ENCODE peak calls at places on chromosomes 12 and 14, in four cellular contexts. One of them, this sample, is unnamed.

GRCh38 chr12:119681953-119682352 is 14.0 kb downstream of the PRKAB1 start:
- DNase-seq in stimulated activated CD4-positive, alpha-beta T cell treated with anti-CD3 and anti-CD28 coated beads, Interleukin-12 subunit alpha, Interleukin-12 subunit beta, amount 100 ng/mL, for 24 hours: no peak
- DNase-seq in neural crest cell: no peak
- DNase-seq in Daoy: no peak
- DNase-seq in this sample: no peak

GRCh38 chr12:46964496-46965098 is 114.8 kb upstream of the PCED1B start:
- DNase-seq in stimulated activated CD4-positive, alpha-beta T cell treated with anti-CD3 and anti-CD28 coated beads, Interleukin-12 subunit alpha, Interleukin-12 subunit beta, amount 100 ng/mL, for 24 hours: no peak
- DNase-seq in neural crest cell: no peak
- DNase-seq in Daoy: peak; percentile 67
- DNase-seq in this sample: peak; percentile 81

GRCh38 chr14:33799705-33800269 is 151.1 kb downstream of the EGLN3 start:
- DNase-seq in stimulated activated CD4-positive, alpha-beta T cell treated with anti-CD3 and anti-CD28 coated beads, Interleukin-12 subunit alpha, Interleukin-12 subunit beta, amount 100 ng/mL, for 24 hours: no peak
- DNase-seq in neural crest cell: no peak
- DNase-seq in Daoy: no peak
- DNase-seq in this sample: no peak

GRCh38 chr12:19230896-19231295 is 101.4 kb downstream of the PLEKHA5 start:
- DNase-seq in stimulated activated CD4-positive, alpha-beta T cell treated with anti-CD3 and anti-CD28 coated beads, Interleukin-12 subunit alpha, Interleukin-12 subunit beta, amount 100 ng/mL, for 24 hours: no peak
- DNase-seq in neural crest cell: no peak
- DNase-seq in Daoy: no peak
- DNase-seq in this sample: no peak

GRCh38 chr14:70716483-70716882 is 74.8 kb downstream of the TTC9 start:
- DNase-seq in stimulated activated CD4-positive, alpha-beta T cell treated with anti-CD3 and anti-CD28 coated beads, Interleukin-12 subunit alpha, Interleukin-12 subunit beta, amount 100 ng/mL, for 24 hours: no peak
- DNase-seq in neural crest cell: no peak
- DNase-seq in Daoy: no peak
- DNase-seq in this sample: no peak

GRCh38 chr14:45610303-45610702 is 357.3 kb upstream of the MIS18BP1 start:
- DNase-seq in stimulated activated CD4-positive, alpha-beta T cell treated with anti-CD3 and anti-CD28 coated beads, Interleukin-12 subunit alpha, Interleukin-12 subunit beta, amount 100 ng/mL, for 24 hours: no peak
- DNase-seq in neural crest cell: no peak
- DNase-seq in Daoy: no peak
- DNase-seq in this sample: no peak

GRCh38 chr14:20614038-20614840 is 23.1 kb upstream of the RNASE12 start:
- DNase-seq in stimulated activated CD4-positive, alpha-beta T cell treated with anti-CD3 and anti-CD28 coated beads, Interleukin-12 subunit alpha, Interleukin-12 subunit beta, amount 100 ng/mL, for 24 hours: no peak
- DNase-seq in neural crest cell: no peak
- DNase-seq in Daoy: peak; percentile 69
- DNase-seq in this sample: peak; percentile 69

GRCh38 chr14:100688598-100689499 is 37.8 kb upstream of the DLK1 start:
- DNase-seq in stimulated activated CD4-positive, alpha-beta T cell treated with anti-CD3 and anti-CD28 coated beads, Interleukin-12 subunit alpha, Interleukin-12 subunit beta, amount 100 ng/mL, for 24 hours: no peak
- DNase-seq in neural crest cell: no peak
- DNase-seq in Daoy: peak; percentile 74
- DNase-seq in this sample: no peak

GRCh38 chr12:33589609-33590114 is 150.0 kb upstream of the SYT10 start:
- DNase-seq in stimulated activated CD4-positive, alpha-beta T cell treated with anti-CD3 and anti-CD28 coated beads, Interleukin-12 subunit alpha, Interleukin-12 subunit beta, amount 100 ng/mL, for 24 hours: no peak
- DNase-seq in neural crest cell: no peak
- DNase-seq in Daoy: no peak
- DNase-seq in this sample: no peak

GRCh38 chr12:47124451-47124850 is 44.7 kb upstream of the AMIGO2 start:
- DNase-seq in stimulated activated CD4-positive, alpha-beta T cell treated with anti-CD3 and anti-CD28 coated beads, Interleukin-12 subunit alpha, Interleukin-12 subunit beta, amount 100 ng/mL, for 24 hours: no peak
- DNase-seq in neural crest cell: no peak
- DNase-seq in Daoy: no peak
- DNase-seq in this sample: no peak

GRCh38 chr12:65822732-65823480 is 1.4 kb upstream of the HMGA2 start:
- DNase-seq in stimulated activated CD4-positive, alpha-beta T cell treated with anti-CD3 and anti-CD28 coated beads, Interleukin-12 subunit alpha, Interleukin-12 subunit beta, amount 100 ng/mL, for 24 hours: no peak
- DNase-seq in neural crest cell: peak; percentile 55
- DNase-seq in Daoy: peak; percentile 83
- DNase-seq in this sample: peak; percentile 90

GRCh38 chr12:46560078-46560477 is 187.5 kb upstream of the SLC38A2 start:
- DNase-seq in stimulated activated CD4-positive, alpha-beta T cell treated with anti-CD3 and anti-CD28 coated beads, Interleukin-12 subunit alpha, Interleukin-12 subunit beta, amount 100 ng/mL, for 24 hours: no peak
- DNase-seq in neural crest cell: no peak
- DNase-seq in Daoy: no peak
- DNase-seq in this sample: no peak

GRCh38 chr12:122460641-122461040 is 38.2 kb upstream of the CLIP1 start:
- DNase-seq in stimulated activated CD4-positive, alpha-beta T cell treated with anti-CD3 and anti-CD28 coated beads, Interleukin-12 subunit alpha, Interleukin-12 subunit beta, amount 100 ng/mL, for 24 hours: no peak
- DNase-seq in neural crest cell: no peak
- DNase-seq in Daoy: no peak
- DNase-seq in this sample: no peak

GRCh38 chr12:110721570-110721969 is 21.1 kb downstream of the PPP1CC start:
- DNase-seq in stimulated activated CD4-positive, alpha-beta T cell treated with anti-CD3 and anti-CD28 coated beads, Interleukin-12 subunit alpha, Interleukin-12 subunit beta, amount 100 ng/mL, for 24 hours: no peak
- DNase-seq in neural crest cell: no peak
- DNase-seq in Daoy: no peak
- DNase-seq in this sample: no peak

GRCh38 chr12:61574339-61574738 is 685.9 kb upstream of the USP15 start:
- DNase-seq in stimulated activated CD4-positive, alpha-beta T cell treated with anti-CD3 and anti-CD28 coated beads, Interleukin-12 subunit alpha, Interleukin-12 subunit beta, amount 100 ng/mL, for 24 hours: no peak
- DNase-seq in neural crest cell: no peak
- DNase-seq in Daoy: no peak
- DNase-seq in this sample: no peak

GRCh38 chr12:88625316-88625715 is 45.0 kb upstream of the KITLG start:
- DNase-seq in stimulated activated CD4-positive, alpha-beta T cell treated with anti-CD3 and anti-CD28 coated beads, Interleukin-12 subunit alpha, Interleukin-12 subunit beta, amount 100 ng/mL, for 24 hours: no peak
- DNase-seq in neural crest cell: no peak
- DNase-seq in Daoy: no peak
- DNase-seq in this sample: no peak

GRCh38 chr14:87332001-87332400 is 661.0 kb downstream of the GALC start:
- DNase-seq in stimulated activated CD4-positive, alpha-beta T cell treated with anti-CD3 and anti-CD28 coated beads, Interleukin-12 subunit alpha, Interleukin-12 subunit beta, amount 100 ng/mL, for 24 hours: no peak
- DNase-seq in neural crest cell: no peak
- DNase-seq in Daoy: peak; percentile 27
- DNase-seq in this sample: no peak

GRCh38 chr14:60561845-60562746 is 53.1 kb downstream of the SIX6 start:
- DNase-seq in stimulated activated CD4-positive, alpha-beta T cell treated with anti-CD3 and anti-CD28 coated beads, Interleukin-12 subunit alpha, Interleukin-12 subunit beta, amount 100 ng/mL, for 24 hours: peak; percentile 8
- DNase-seq in neural crest cell: peak; percentile 51
- DNase-seq in Daoy: peak; percentile 76
- DNase-seq in this sample: peak; percentile 71

GRCh38 chr12:26750531-26751171 is 82.3 kb downstream of the ITPR2 start:
- DNase-seq in stimulated activated CD4-positive, alpha-beta T cell treated with anti-CD3 and anti-CD28 coated beads, Interleukin-12 subunit alpha, Interleukin-12 subunit beta, amount 100 ng/mL, for 24 hours: no peak
- DNase-seq in neural crest cell: no peak
- DNase-seq in Daoy: no peak
- DNase-seq in this sample: no peak

GRCh38 chr14:101176535-101177205 is 273.1 kb upstream of the RTL1 start:
- DNase-seq in stimulated activated CD4-positive, alpha-beta T cell treated with anti-CD3 and anti-CD28 coated beads, Interleukin-12 subunit alpha, Interleukin-12 subunit beta, amount 100 ng/mL, for 24 hours: no peak
- DNase-seq in neural crest cell: no peak
- DNase-seq in Daoy: no peak
- DNase-seq in this sample: no peak

GRCh38 chr14:75334191-75335051 is 55.8 kb downstream of the FOS start:
- DNase-seq in stimulated activated CD4-positive, alpha-beta T cell treated with anti-CD3 and anti-CD28 coated beads, Interleukin-12 subunit alpha, Interleukin-12 subunit beta, amount 100 ng/mL, for 24 hours: peak; percentile 29
- DNase-seq in neural crest cell: no peak
- DNase-seq in Daoy: no peak
- DNase-seq in this sample: no peak

GRCh38 chr12:132147423-132148367 is 3.4 kb downstream of the NOC4L start:
- DNase-seq in stimulated activated CD4-positive, alpha-beta T cell treated with anti-CD3 and anti-CD28 coated beads, Interleukin-12 subunit alpha, Interleukin-12 subunit beta, amount 100 ng/mL, for 24 hours: no peak
- DNase-seq in neural crest cell: no peak
- DNase-seq in Daoy: no peak
- DNase-seq in this sample: no peak

GRCh38 chr14:105084741-105085571 is 19.7 kb upstream of the GPR132 start:
- DNase-seq in stimulated activated CD4-positive, alpha-beta T cell treated with anti-CD3 and anti-CD28 coated beads, Interleukin-12 subunit alpha, Interleukin-12 subunit beta, amount 100 ng/mL, for 24 hours: no peak
- DNase-seq in neural crest cell: no peak
- DNase-seq in Daoy: no peak
- DNase-seq in this sample: no peak

GRCh38 chr14:99333214-99333613 is 61.2 kb upstream of the BCL11B start:
- DNase-seq in stimulated activated CD4-positive, alpha-beta T cell treated with anti-CD3 and anti-CD28 coated beads, Interleukin-12 subunit alpha, Interleukin-12 subunit beta, amount 100 ng/mL, for 24 hours: no peak
- DNase-seq in neural crest cell: no peak
- DNase-seq in Daoy: no peak
- DNase-seq in this sample: no peak

GRCh38 chr12:57268264-57268663 is 17.3 kb upstream of the STAC3 start:
- DNase-seq in stimulated activated CD4-positive, alpha-beta T cell treated with anti-CD3 and anti-CD28 coated beads, Interleukin-12 subunit alpha, Interleukin-12 subunit beta, amount 100 ng/mL, for 24 hours: peak; percentile 11
- DNase-seq in neural crest cell: no peak
- DNase-seq in Daoy: no peak
- DNase-seq in this sample: no peak

GRCh38 chr12:50734409-50735263 is 29.3 kb upstream of the ATF1 start:
- DNase-seq in stimulated activated CD4-positive, alpha-beta T cell treated with anti-CD3 and anti-CD28 coated beads, Interleukin-12 subunit alpha, Interleukin-12 subunit beta, amount 100 ng/mL, for 24 hours: no peak
- DNase-seq in neural crest cell: peak; percentile 23
- DNase-seq in Daoy: peak; percentile 18
- DNase-seq in this sample: no peak

GRCh38 chr12:13152281-13152680 is 44.2 kb upstream of the EMP1 start:
- DNase-seq in stimulated activated CD4-positive, alpha-beta T cell treated with anti-CD3 and anti-CD28 coated beads, Interleukin-12 subunit alpha, Interleukin-12 subunit beta, amount 100 ng/mL, for 24 hours: no peak
- DNase-seq in neural crest cell: no peak
- DNase-seq in Daoy: no peak
- DNase-seq in this sample: no peak

GRCh38 chr12:67632005-67632404 is 16.5 kb upstream of the DYRK2 start:
- DNase-seq in stimulated activated CD4-positive, alpha-beta T cell treated with anti-CD3 and anti-CD28 coated beads, Interleukin-12 subunit alpha, Interleukin-12 subunit beta, amount 100 ng/mL, for 24 hours: no peak
- DNase-seq in neural crest cell: peak; percentile 11
- DNase-seq in Daoy: no peak
- DNase-seq in this sample: no peak

GRCh38 chr12:34399631-34400422 is 377.5 kb downstream of the ALG10 start:
- DNase-seq in stimulated activated CD4-positive, alpha-beta T cell treated with anti-CD3 and anti-CD28 coated beads, Interleukin-12 subunit alpha, Interleukin-12 subunit beta, amount 100 ng/mL, for 24 hours: no peak
- DNase-seq in neural crest cell: no peak
- DNase-seq in Daoy: peak; percentile 1
- DNase-seq in this sample: peak; percentile 23

GRCh38 chr12:120117961-120118709 is 1.6 kb upstream of the RAB35 start:
- DNase-seq in stimulated activated CD4-positive, alpha-beta T cell treated with anti-CD3 and anti-CD28 coated beads, Interleukin-12 subunit alpha, Interleukin-12 subunit beta, amount 100 ng/mL, for 24 hours: no peak
- DNase-seq in neural crest cell: no peak
- DNase-seq in Daoy: peak; percentile 25
- DNase-seq in this sample: no peak

GRCh38 chr14:51650721-51651387 is 856 bp upstream of the FRMD6 start:
- DNase-seq in stimulated activated CD4-positive, alpha-beta T cell treated with anti-CD3 and anti-CD28 coated beads, Interleukin-12 subunit alpha, Interleukin-12 subunit beta, amount 100 ng/mL, for 24 hours: no peak
- DNase-seq in neural crest cell: no peak
- DNase-seq in Daoy: peak; percentile 41
- DNase-seq in this sample: peak; percentile 72

GRCh38 chr12:74646831-74647230 is 109.2 kb downstream of the ATXN7L3B start:
- DNase-seq in stimulated activated CD4-positive, alpha-beta T cell treated with anti-CD3 and anti-CD28 coated beads, Interleukin-12 subunit alpha, Interleukin-12 subunit beta, amount 100 ng/mL, for 24 hours: no peak
- DNase-seq in neural crest cell: no peak
- DNase-seq in Daoy: peak; percentile 13
- DNase-seq in this sample: no peak

GRCh38 chr14:53462931-53463778 is 310.0 kb upstream of the DDHD1 start:
- DNase-seq in stimulated activated CD4-positive, alpha-beta T cell treated with anti-CD3 and anti-CD28 coated beads, Interleukin-12 subunit alpha, Interleukin-12 subunit beta, amount 100 ng/mL, for 24 hours: no peak
- DNase-seq in neural crest cell: no peak
- DNase-seq in Daoy: no peak
- DNase-seq in this sample: no peak

GRCh38 chr12:130459916-130460315 is 122.2 kb downstream of the PIWIL1 start:
- DNase-seq in stimulated activated CD4-positive, alpha-beta T cell treated with anti-CD3 and anti-CD28 coated beads, Interleukin-12 subunit alpha, Interleukin-12 subunit beta, amount 100 ng/mL, for 24 hours: no peak
- DNase-seq in neural crest cell: no peak
- DNase-seq in Daoy: no peak
- DNase-seq in this sample: no peak

GRCh38 chr14:68687746-68688145 is 105.1 kb downstream of the ZFP36L1 start:
- DNase-seq in stimulated activated CD4-positive, alpha-beta T cell treated with anti-CD3 and anti-CD28 coated beads, Interleukin-12 subunit alpha, Interleukin-12 subunit beta, amount 100 ng/mL, for 24 hours: no peak
- DNase-seq in neural crest cell: no peak
- DNase-seq in Daoy: peak; percentile 93
- DNase-seq in this sample: no peak

GRCh38 chr14:87155850-87156491 is 837.0 kb downstream of the GALC start:
- DNase-seq in stimulated activated CD4-positive, alpha-beta T cell treated with anti-CD3 and anti-CD28 coated beads, Interleukin-12 subunit alpha, Interleukin-12 subunit beta, amount 100 ng/mL, for 24 hours: no peak
- DNase-seq in neural crest cell: no peak
- DNase-seq in Daoy: no peak
- DNase-seq in this sample: no peak